ENCODE peak calls at places on chromosomes 7 and 10, in five cellular contexts. O is fibroblast of lung, L is right lobe of liver, X is ovary, K is mesendoderm. V is an unnamed sample.
A peak's percentile ranks its signal among the peaks of the same experiment; 100 is the strongest.

GRCh38 chr7:56105508-56105907 is 768 bp downstream of the CHCHD2 start:
- DNase-seq in O (peak; percentile 84), L (peak; percentile 19), X (no peak), K (peak; percentile 31), V (peak; percentile 63)

GRCh38 chr7:3239291-3239691 is 61.8 kb upstream of the SDK1 start:
- DNase-seq in O (no peak), L (no peak), X (no peak), K (no peak), V (no peak)

GRCh38 chr7:142196066-142196840 is 61.6 kb downstream of the PRSS58 start:
- DNase-seq in O (no peak), L (no peak), X (no peak), K (no peak), V (no peak)

GRCh38 chr10:5588603-5589002 is 63.8 kb downstream of the CALML3 start:
- DNase-seq in O (no peak), L (peak; percentile 12), X (no peak), K (no peak), V (no peak)

GRCh38 chr7:22352812-22353340 is 4.1 kb downstream of the RAPGEF5 start:
- DNase-seq in O (no peak), L (no peak), X (no peak), K (no peak), V (no peak)

GRCh38 chr7:35545831-35546230 is 149.1 kb downstream of the HERPUD2 start:
- DNase-seq in O (no peak), L (no peak), X (no peak), K (no peak), V (no peak)

GRCh38 chr7:39073432-39073831 is 95.7 kb downstream of the POU6F2 start:
- DNase-seq in O (no peak), L (no peak), X (no peak), K (peak; percentile 89), V (no peak)

GRCh38 chr10:127881262-127881661 is 11.5 kb downstream of the CLRN3 start:
- DNase-seq in O (no peak), L (no peak), X (no peak), K (no peak), V (no peak)

GRCh38 chr10:132836248-132836831 is 50.4 kb upstream of the NKX6-2 start:
- DNase-seq in O (no peak), L (no peak), X (peak; percentile 39), K (no peak), V (peak; percentile 43)

GRCh38 chr7:72386152-72386551 is 26.0 kb downstream of the CALN1 start:
- DNase-seq in O (no peak), L (no peak), X (no peak), K (no peak), V (no peak)
- H3K27ac ChIP-seq in O (no peak overlapping the region), L (no peak overlapping the region), X (no peak overlapping the region), K (no peak overlapping the region), V (no peak overlapping the region)

GRCh38 chr7:30800785-30801252 is 29.6 kb downstream of the MINDY4 start:
- DNase-seq in O (peak; percentile 86), L (no peak), X (no peak), K (peak; percentile 74), V (no peak)
- H3K4me3 ChIP-seq in O (no peak overlapping the region), L (no peak overlapping the region), X (no peak overlapping the region), K (no peak overlapping the region), V (no peak overlapping the region)

GRCh38 chr7:101984997-101985645 is 167.7 kb downstream of the CUX1 start:
- DNase-seq in O (no peak), L (no peak), X (no peak), K (no peak), V (no peak)

GRCh38 chr7:101986335-101986734 is 168.9 kb downstream of the CUX1 start:
- DNase-seq in O (peak; percentile 10), L (no peak), X (no peak), K (no peak), V (no peak)

GRCh38 chr7:101987494-101987893 is 170.1 kb downstream of the CUX1 start:
- DNase-seq in O (no peak), L (no peak), X (no peak), K (no peak), V (no peak)

GRCh38 chr7:101984141-101984879 is 166.9 kb downstream of the CUX1 start:
- DNase-seq in O (no peak), L (no peak), X (no peak), K (no peak), V (no peak)

GRCh38 chr7:101985646-101986199 is 168.3 kb downstream of the CUX1 start:
- DNase-seq in O (no peak), L (no peak), X (no peak), K (peak; percentile 61), V (no peak)
- H3K27ac ChIP-seq in O (no peak overlapping the region), L (no peak overlapping the region), X (no peak overlapping the region), K (peak overlapping the region; percentile 32), V (no peak overlapping the region)

DNA sequence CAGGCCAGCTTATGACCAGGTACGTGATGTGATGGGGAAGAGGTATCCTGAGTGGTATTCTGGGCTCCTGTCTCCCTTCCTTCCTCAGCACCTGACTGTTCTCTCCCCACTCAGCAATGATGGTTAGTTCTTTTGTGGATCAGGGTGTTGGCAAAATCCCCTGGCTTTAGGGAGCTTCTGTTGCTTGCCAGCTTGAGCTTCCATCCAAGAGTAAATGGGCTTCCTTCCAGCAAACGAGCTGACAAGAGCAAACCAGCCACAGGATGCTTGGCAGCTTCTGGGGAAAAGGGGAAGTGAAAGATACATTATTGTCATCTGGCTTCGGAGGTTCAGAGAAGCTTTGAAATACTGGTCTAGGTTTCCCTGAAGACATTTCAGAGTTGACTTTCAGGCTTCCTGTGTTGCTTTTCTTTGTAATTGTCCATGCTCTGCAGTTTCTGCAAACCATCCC is 5.2 kb downstream of the DUSP5 start:
- DNase-seq in O (peak; percentile 91), L (peak; percentile 67), X (no peak), K (no peak), V (peak; percentile 61)
- H3K4me3 ChIP-seq in O (peak overlapping the region; percentile 15), L (no peak overlapping the region), X (no peak overlapping the region), K (no peak overlapping the region), V (no peak overlapping the region)

GRCh38 chr10:44312401-44312800 is 72.5 kb downstream of the CXCL12 start:
- DNase-seq in O (no peak), L (no peak), X (no peak), K (no peak), V (no peak)

GRCh38 chr10:44310762-44311562 is 73.9 kb downstream of the CXCL12 start:
- DNase-seq in O (peak; percentile 79), L (peak; percentile 86), X (peak; percentile 93), K (peak; percentile 91), V (peak; percentile 95)

GRCh38 chr10:44313706-44314307 is 71.1 kb downstream of the CXCL12 start:
- DNase-seq in O (no peak), L (no peak), X (no peak), K (no peak), V (no peak)

GRCh38 chr10:44309939-44310761 is 74.7 kb downstream of the CXCL12 start:
- DNase-seq in O (no peak), L (no peak), X (no peak), K (no peak), V (no peak)

DNA sequence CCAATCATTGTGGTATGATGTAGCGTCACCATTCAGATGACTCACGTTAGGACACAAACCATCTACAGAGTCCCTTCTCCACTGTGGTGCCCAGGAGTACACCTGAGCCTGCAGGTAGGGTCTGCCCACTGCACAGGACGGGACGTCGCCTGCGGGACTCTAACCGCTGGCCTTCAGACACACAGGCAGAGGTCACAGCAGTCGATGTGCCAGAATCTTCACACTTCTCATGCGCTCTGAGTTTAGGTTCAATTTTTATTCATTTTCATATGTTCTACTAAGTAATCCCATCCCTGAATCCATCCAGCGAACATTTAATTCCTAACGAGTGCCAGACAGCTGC is 73.4 kb downstream of the CXCL12 start:
- DNase-seq in O (no peak), L (no peak), X (no peak), K (no peak), V (no peak)
- H3K27ac ChIP-seq in O (no peak overlapping the region), L (no peak overlapping the region), X (no peak overlapping the region), K (no peak overlapping the region), V (no peak overlapping the region)

GRCh38 chr10:75261813-75262725 is 26.3 kb upstream of the COMTD1 start:
- DNase-seq in O (no peak), L (no peak), X (no peak), K (no peak), V (no peak)
- H3K4me3 ChIP-seq in O (no peak overlapping the region), L (no peak overlapping the region), X (no peak overlapping the region), K (no peak overlapping the region), V (no peak overlapping the region)